ENCODE peak calls at places on chromosomes 6 and 20, in six cellular contexts. I is nephron progenitor cell, F is fibroblast of pulmonary artery, G is heart right ventricle, L is psoas muscle, T is neural progenitor cell. P is an unnamed sample.

GRCh38 chr6:132811276-132811675 is 3.1 kb upstream of the RPS12 start:
- DNase-seq in I (no peak), F (peak; percentile 38), G (no peak), L (no peak), T (no peak), P (no peak)

GRCh38 chr6:133223458-133224014 is 17.6 kb upstream of the EYA4 start:
- DNase-seq in I (no peak), F (no peak), G (no peak), L (no peak), T (no peak), P (no peak)

GRCh38 chr20:10639762-10640556 is 33.8 kb downstream of the JAG1 start:
- DNase-seq in I (no peak), F (no peak), G (no peak), L (no peak), T (peak; percentile 86), P (no peak)

GRCh38 chr6:1499798-1500197 is 109.9 kb upstream of the FOXC1 start:
- DNase-seq in I (no peak), F (no peak), G (no peak), L (no peak), T (no peak), P (no peak)

GRCh38 chr20:31740208-31740607 is 1.1 kb downstream of the TPX2 start:
- DNase-seq in I (no peak), F (peak; percentile 58), G (no peak), L (no peak), T (peak; percentile 5), P (peak; percentile 58)

GRCh38 chr20:61636531-61637116 is 384.6 kb downstream of the CDH4 start:
- DNase-seq in I (no peak), F (no peak), G (no peak), L (no peak), T (peak; percentile 50), P (no peak)

GRCh38 chr6:33849500-33850075 is 45.8 kb upstream of the MLN start:
- DNase-seq in I (no peak), F (no peak), G (no peak), L (no peak), T (no peak), P (no peak)

GRCh38 chr6:34795836-34796425 is 4.0 kb downstream of the BLTP3A start:
- DNase-seq in I (no peak), F (peak; percentile 30), G (no peak), L (no peak), T (no peak), P (no peak)

GRCh38 chr6:44473870-44474631 is 86.5 kb downstream of the CDC5L start:
- DNase-seq in I (no peak), F (no peak), G (no peak), L (no peak), T (no peak), P (no peak)

GRCh38 chr6:7899046-7899888 is 11.3 kb downstream of the TXNDC5 start:
- DNase-seq in I (no peak), F (no peak), G (no peak), L (no peak), T (peak; percentile 60), P (no peak)

GRCh38 chr6:6723792-6724318 is 135.3 kb downstream of the LY86 start:
- DNase-seq in I (no peak), F (no peak), G (no peak), L (no peak), T (no peak), P (no peak)

GRCh38 chr6:5996701-5997419 is 9.9 kb downstream of the NRN1 start:
- DNase-seq in I (peak; percentile 74), F (peak; percentile 25), G (peak; percentile 25), L (no peak), T (peak; percentile 66), P (peak; percentile 36)

GRCh38 chr20:6768228-6769185 is 1.0 kb downstream of the BMP2 start:
- DNase-seq in I (peak; percentile 57), F (peak; percentile 34), G (peak; percentile 28), L (peak; percentile 41), T (peak; percentile 51), P (peak; percentile 2)

GRCh38 chr20:38209736-38210405 is 44.8 kb upstream of the TGM2 start:
- DNase-seq in I (no peak), F (no peak), G (no peak), L (no peak), T (no peak), P (no peak)

GRCh38 chr6:143232849-143233248 is 172.2 kb downstream of the AIG1 start:
- DNase-seq in I (peak; percentile 23), F (peak; percentile 28), G (peak; percentile 27), L (peak; percentile 17), T (peak; percentile 65), P (peak; percentile 61)

GRCh38 chr6:150005761-150006651 is 19.3 kb downstream of the RAET1L start:
- DNase-seq in I (no peak), F (no peak), G (no peak), L (no peak), T (no peak), P (no peak)

GRCh38 chr20:16064991-16065707 is 508.1 kb downstream of the KIF16B start:
- DNase-seq in I (no peak), F (no peak), G (no peak), L (no peak), T (no peak), P (no peak)

GRCh38 chr6:80197474-80197873 is 91.0 kb downstream of the BCKDHB start:
- DNase-seq in I (no peak), F (peak; percentile 37), G (no peak), L (no peak), T (no peak), P (no peak)

GRCh38 chr6:125114248-125114858 is 39.2 kb upstream of the TPD52L1 start:
- DNase-seq in I (peak; percentile 38), F (peak; percentile 74), G (no peak), L (peak; percentile 19), T (peak; percentile 43), P (peak; percentile 71)

GRCh38 chr6:53492860-53493634 is 51.9 kb downstream of the GCLC start:
- DNase-seq in I (no peak), F (peak; percentile 76), G (no peak), L (no peak), T (peak; percentile 51), P (peak; percentile 44)

GRCh38 chr20:50283922-50284810 is 93.5 kb downstream of the CEBPB start:
- DNase-seq in I (no peak), F (peak; percentile 32), G (no peak), L (peak; percentile 74), T (no peak), P (peak; percentile 28)

GRCh38 chr6:75676377-75676776 is 72.7 kb upstream of the MYO6 start:
- DNase-seq in I (no peak), F (no peak), G (no peak), L (no peak), T (no peak), P (no peak)

GRCh38 chr6:46491201-46491788 is at the start of gene RCAN2:
- DNase-seq in I (peak; percentile 75), F (peak; percentile 8), G (peak; percentile 77), L (peak; percentile 65), T (peak; percentile 91), P (peak; percentile 51)

GRCh38 chr20:56957737-56958553 is 308.5 kb downstream of the BMP7 start:
- DNase-seq in I (peak; percentile 78), F (no peak), G (no peak), L (no peak), T (peak; percentile 84), P (no peak)

GRCh38 chr20:59884494-59884893 is 48.9 kb downstream of the SYCP2 start:
- DNase-seq in I (no peak), F (no peak), G (no peak), L (no peak), T (no peak), P (no peak)

GRCh38 chr20:46897471-46897870 is 2.8 kb downstream of the EYA2 start:
- DNase-seq in I (no peak), F (no peak), G (no peak), L (no peak), T (no peak), P (no peak)

GRCh38 chr6:54291146-54291545 is 17.1 kb upstream of the TINAG start:
- DNase-seq in I (no peak), F (peak; percentile 63), G (no peak), L (no peak), T (no peak), P (no peak)

GRCh38 chr20:33576432-33576883 is 85.7 kb upstream of the C20orf144 start:
- DNase-seq in I (no peak), F (no peak), G (no peak), L (no peak), T (no peak), P (no peak)
- TF ChIP-seq CTCF in I (no peak), F (no peak), G (no peak), L (no peak), T (peak; percentile 8), P (no peak)

GRCh38 chr6:87873556-87873955 is 171.5 kb upstream of the AKIRIN2 start:
- DNase-seq in I (no peak), F (no peak), G (no peak), L (no peak), T (no peak), P (no peak)
- TF ChIP-seq CTCF in I (no peak), F (no peak), G (no peak), L (no peak), T (no peak), P (no peak)

GRCh38 chr6:169520104-169520503 is 181.7 kb downstream of the WDR27 start:
- DNase-seq in I (no peak), F (peak; percentile 72), G (no peak), L (no peak), T (no peak), P (no peak)
- TF ChIP-seq CTCF in I (no peak), F (peak; percentile 57), G (peak; percentile 47), L (no peak), T (peak; percentile 47), P (no peak)

DNA sequence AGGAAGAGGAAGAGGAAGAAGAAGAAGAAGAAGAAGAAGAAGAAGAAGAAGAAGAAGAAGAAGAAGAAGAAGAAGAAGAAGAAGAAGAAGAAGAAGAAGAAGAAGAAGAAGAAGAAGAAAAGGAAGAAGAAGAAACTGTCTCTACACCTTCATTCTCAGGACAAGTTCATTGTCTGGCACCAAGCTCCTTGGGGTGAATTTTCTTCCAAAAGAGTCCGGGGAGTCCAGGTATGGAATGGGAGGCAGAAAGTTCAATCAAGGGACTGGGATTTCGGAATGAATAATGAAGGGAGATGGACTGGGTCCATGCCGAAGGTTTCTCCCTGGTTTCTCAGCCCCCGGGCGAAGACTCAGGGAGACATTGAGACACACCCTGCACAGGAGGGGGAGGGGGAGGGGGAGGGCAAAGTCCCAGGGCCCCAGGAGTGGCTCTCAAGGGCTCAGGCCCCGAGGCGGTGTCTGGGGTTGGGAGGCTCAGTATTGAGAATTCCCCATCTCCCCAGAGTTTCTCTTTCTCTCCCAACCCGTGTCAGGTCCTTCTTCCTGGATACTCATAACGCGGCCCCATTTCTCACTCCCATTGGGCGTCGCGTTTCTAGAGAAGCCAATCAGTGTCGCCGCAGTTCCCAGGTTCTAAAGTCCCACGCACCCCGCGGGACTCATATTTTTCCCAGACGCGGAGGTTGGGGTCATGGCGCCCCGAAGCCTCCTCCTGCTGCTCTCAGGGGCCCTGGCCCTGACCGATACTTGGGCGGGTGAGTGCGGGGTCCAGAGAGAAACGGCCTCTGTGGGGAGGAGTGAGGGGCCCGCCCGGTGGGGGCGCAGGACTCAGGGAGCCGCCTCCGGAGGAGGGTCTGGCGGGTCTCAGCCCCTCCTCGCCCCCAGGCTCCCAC is at the start of gene HLA-F:
- DNase-seq in I (peak; percentile 61), F (peak; percentile 82), G (peak; percentile 79), L (peak; percentile 79), T (peak; percentile 75), P (peak; percentile 83)
- TF ChIP-seq CTCF in I (no peak), F (no peak), G (no peak), L (no peak), T (no peak), P (no peak)

GRCh38 chr6:68226460-68226859 is 408.6 kb upstream of the ADGRB3 start:
- DNase-seq in I (no peak), F (peak; percentile 41), G (no peak), L (no peak), T (peak; percentile 26), P (no peak)
- TF ChIP-seq CTCF in I (peak; percentile 48), F (peak; percentile 49), G (peak; percentile 26), L (no peak), T (peak; percentile 77), P (no peak)

P was measured in activated CD8-positive, alpha-beta T cell treated with anti-CD3 and anti-CD28 coated beads for 36 hours.